ENCODE peak calls at places on chromosomes 12 and 14, in six cellular contexts. H, Y, I, W, S and F are unnamed samples. For H3K4me1, the result is how much of the 10 kb centered on the place peaks cover.

GRCh38 chr14:77707355-77707723 is 484 bp downstream of the ALKBH1 start:
- DNase-seq in H (peak), Y (peak), I (peak), W (peak), S (no peak), F (no peak)

GRCh38 chr12:104653730-104654328 is 197.1 kb downstream of the CHST11 start:
- DNase-seq in H (no peak), Y (peak), I (peak), W (no peak), S (no peak), F (no peak)

GRCh38 chr14:98931911-98932310 is 340.1 kb downstream of the BCL11B start:
- DNase-seq in H (no peak), Y (no peak), I (no peak), W (no peak), S (no peak), F (no peak)

GRCh38 chr12:52872644-52873384 is 24.0 kb upstream of the KRT78 start:
- DNase-seq in H (no peak), Y (no peak), I (no peak), W (peak), S (no peak), F (no peak)

GRCh38 chr14:69636051-69636639 is 24.7 kb downstream of the SUSD6 start:
- DNase-seq in H (no peak), Y (no peak), I (no peak), W (no peak), S (no peak), F (no peak)

GRCh38 chr12:114821571-114821970 is 137.6 kb upstream of the TBX3 start:
- DNase-seq in H (no peak), Y (no peak), I (no peak), W (no peak), S (no peak), F (no peak)

GRCh38 chr14:68779761-68780323 is 13.0 kb downstream of the ZFP36L1 start:
- DNase-seq in H (peak), Y (no peak), I (peak), W (peak), S (no peak), F (no peak)

GRCh38 chr12:106296179-106296877 is 6.2 kb upstream of the TCP11L2 start:
- DNase-seq in H (peak), Y (no peak), I (peak), W (peak), S (no peak), F (no peak)

GRCh38 chr14:56491299-56492285 is 88.0 kb upstream of the TMEM260 start:
- DNase-seq in H (peak), Y (peak), I (peak), W (peak), S (no peak), F (no peak)

GRCh38 chr14:73717998-73718741 is 4.0 kb upstream of the PNMA1 start:
- DNase-seq in H (peak), Y (no peak), I (peak), W (no peak), S (no peak), F (peak)

GRCh38 chr14:71246539-71246938 is 339.3 kb downstream of the PCNX1 start:
- DNase-seq in H (no peak), Y (no peak), I (no peak), W (no peak), S (no peak), F (no peak)

GRCh38 chr14:71247106-71247505 is 339.8 kb downstream of the PCNX1 start:
- DNase-seq in H (no peak), Y (no peak), I (no peak), W (no peak), S (no peak), F (no peak)

GRCh38 chr14:71244341-71244740 is 337.1 kb downstream of the PCNX1 start:
- DNase-seq in H (no peak), Y (no peak), I (no peak), W (peak), S (no peak), F (no peak)

GRCh38 chr14:71243697-71244096 is 336.4 kb downstream of the PCNX1 start:
- DNase-seq in H (no peak), Y (no peak), I (no peak), W (no peak), S (no peak), F (no peak)

DNA sequence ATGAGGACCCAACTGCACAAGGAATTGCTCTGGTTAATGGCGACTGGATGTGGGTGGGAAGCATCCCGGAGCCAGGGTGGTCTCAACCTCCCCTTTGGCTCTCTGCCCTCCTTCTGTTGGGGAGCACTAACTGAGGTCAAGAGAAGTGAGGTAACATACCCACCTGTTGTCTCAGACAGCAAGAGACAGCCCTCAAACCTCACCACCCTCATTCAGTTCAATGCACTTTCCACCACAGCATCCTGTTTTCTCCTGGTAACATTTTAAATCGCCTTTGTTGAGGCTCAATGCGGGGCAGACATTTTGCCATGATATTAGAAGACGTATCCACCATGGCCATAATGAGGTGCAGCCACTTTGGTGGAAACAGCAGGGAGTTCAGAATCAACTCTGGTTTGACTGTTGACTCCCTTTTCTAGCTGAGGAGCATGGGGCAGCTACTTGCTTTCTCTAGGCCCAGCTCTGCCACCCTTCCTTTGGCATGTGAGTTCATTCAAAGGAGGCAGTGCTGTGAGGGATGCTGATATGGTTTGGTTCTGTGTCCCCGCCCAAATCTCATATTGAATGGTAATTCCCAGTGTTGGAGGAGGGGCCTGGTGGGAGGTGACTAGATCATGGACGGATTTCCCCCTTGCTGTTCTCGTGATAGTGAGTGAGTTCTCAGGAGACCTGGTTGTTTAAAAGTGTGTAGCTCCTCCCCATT is 338.6 kb downstream of the PCNX1 start:
- DNase-seq in H (no peak), Y (no peak), I (no peak), W (no peak), S (no peak), F (no peak)
- H3K4me1 ChIP-seq in H (under half), Y (under half), I (under half), W (under half), S (under half), F (under half)

GRCh38 chr14:58833634-58834378 is 196.0 kb downstream of the DACT1 start:
- DNase-seq in H (no peak), Y (no peak), I (no peak), W (no peak), S (no peak), F (no peak)
- H3K27ac ChIP-seq in H (no peak), Y (no peak), I (no peak), W (no peak), S (no peak), F (no peak)

DNA sequence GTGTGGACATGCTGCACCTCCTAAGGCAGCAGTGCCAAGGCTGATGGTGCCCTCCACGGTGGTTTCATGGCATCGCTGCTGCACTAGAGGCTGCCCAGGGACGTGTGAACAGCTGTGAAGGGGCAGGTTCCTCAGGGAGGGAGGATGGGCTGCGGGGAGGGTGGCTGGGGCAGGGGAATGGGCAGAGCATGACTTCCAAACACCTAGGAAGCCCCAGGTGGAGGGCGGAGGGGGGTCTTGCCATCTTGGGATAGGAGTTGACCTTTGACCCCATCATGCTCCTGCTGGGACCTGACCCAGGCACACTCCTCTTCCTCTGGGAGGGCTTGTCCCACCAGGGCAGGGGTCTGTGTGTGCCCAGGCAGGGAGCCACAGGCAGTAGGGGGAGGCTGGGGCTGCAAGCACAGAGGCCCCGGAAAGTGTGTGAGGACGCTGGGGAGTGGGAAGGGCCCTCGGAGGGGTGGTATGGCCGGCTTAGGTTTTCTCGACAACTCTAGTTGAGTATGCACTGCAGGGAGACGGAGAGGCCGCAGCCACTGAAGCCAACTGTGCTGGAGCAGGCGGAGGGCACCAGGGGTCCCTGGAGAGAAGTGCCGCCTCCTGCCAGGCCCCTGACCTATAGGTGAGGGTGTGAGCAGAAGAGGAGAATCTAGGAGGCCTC is 3.3 kb upstream of the ANKRD9 start:
- DNase-seq in H (no peak), Y (no peak), I (no peak), W (no peak), S (no peak), F (no peak)
- H3K4me1 ChIP-seq in H (under half), Y (under half), I (under half), W (under half), S (under half), F (under half)

DNA sequence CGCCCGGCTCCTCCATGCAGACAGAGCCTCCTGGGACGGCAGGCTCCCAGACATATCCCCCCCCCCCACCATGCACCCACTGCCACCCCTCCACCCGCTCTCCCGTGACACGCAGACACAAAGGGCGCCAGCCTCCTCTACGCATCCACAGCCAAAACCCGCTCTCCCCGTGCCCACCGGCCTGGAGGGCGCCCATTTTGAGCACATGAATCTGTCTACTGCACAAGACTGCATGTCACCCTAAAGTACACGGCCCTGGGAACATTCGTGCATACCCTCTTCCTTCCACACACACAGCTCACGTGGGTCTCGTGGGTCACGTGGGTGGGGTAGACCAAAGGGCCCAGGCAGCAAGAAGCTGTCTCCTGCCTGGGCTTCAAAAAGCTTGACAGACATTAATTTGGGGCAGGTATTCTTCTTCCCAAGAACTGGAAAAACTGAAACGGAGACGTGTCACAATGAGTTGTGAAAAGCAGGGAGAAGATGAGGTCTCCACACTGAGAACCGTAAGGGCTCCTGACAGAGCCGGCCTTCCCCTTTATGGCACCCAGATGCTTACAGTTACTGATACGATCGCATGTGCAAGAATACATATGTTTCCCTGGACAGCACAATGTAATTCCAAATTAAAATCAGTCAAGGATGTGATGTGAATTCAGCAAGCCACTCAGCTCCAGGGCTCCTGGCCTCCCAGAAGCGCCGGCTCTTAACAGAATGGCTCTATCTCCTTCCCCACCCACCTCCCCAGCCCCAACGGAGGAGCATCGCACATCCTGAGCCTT is 2.0 kb downstream of the TGFB3 start:
- DNase-seq in H (no peak), Y (no peak), I (no peak), W (no peak), S (no peak), F (peak)
- H3K27ac ChIP-seq in H (no peak), Y (no peak), I (no peak), W (peak), S (peak), F (no peak)